ENCODE peak calls at places on chromosomes 5 and 9, in seven cellular contexts. Y is K562, R is sigmoid colon, X is ovary, Q is upper lobe of left lung, J is A549, M is transverse colon. Z is an unnamed sample. For H3K4me1, the result is how much of the 10 kb centered on the place peaks cover.

GRCh38 chr5:15933481-15934207 is 245.9 kb downstream of the MARCHF11 start:
- DNase-seq in Y (no peak), R (no peak), X (no peak), Q (no peak), J (no peak), M (no peak), Z (no peak)

GRCh38 chr5:120841830-120842229 is 377.7 kb downstream of the PRR16 start:
- DNase-seq in Y (no peak), R (no peak), X (no peak), Q (no peak), J (no peak), M (no peak), Z (no peak)

GRCh38 chr9:77092536-77092935 is 73.1 kb downstream of the FOXB2 start:
- DNase-seq in Y (no peak), R (no peak), X (no peak), Q (no peak), J (no peak), M (no peak), Z (no peak)

GRCh38 chr5:74384851-74385250 is 255.7 kb downstream of the ENC1 start:
- DNase-seq in Y (no peak), R (no peak), X (no peak), Q (no peak), J (no peak), M (no peak), Z (no peak)

GRCh38 chr9:93568169-93568568 is 8.2 kb upstream of the PHF2 start:
- DNase-seq in Y (no peak), R (peak), X (no peak), Q (no peak), J (no peak), M (no peak), Z (no peak)

GRCh38 chr5:61178702-61179101 is 16.4 kb upstream of the SMIM15 start:
- DNase-seq in Y (no peak), R (no peak), X (no peak), Q (no peak), J (no peak), M (no peak), Z (no peak)

GRCh38 chr9:128607642-128608350 is 48.9 kb downstream of the DYNC2I2 start:
- DNase-seq in Y (no peak), R (peak), X (no peak), Q (no peak), J (no peak), M (peak), Z (no peak)

GRCh38 chr9:133799716-133800115 is 61.6 kb upstream of the SARDH start:
- DNase-seq in Y (no peak), R (no peak), X (no peak), Q (peak), J (no peak), M (no peak), Z (no peak)

GRCh38 chr5:126877569-126877968 is 100.6 kb downstream of the LMNB1 start:
- DNase-seq in Y (no peak), R (no peak), X (no peak), Q (no peak), J (no peak), M (no peak), Z (no peak)

GRCh38 chr5:72328172-72328571 is 8.0 kb downstream of the PTCD2 start:
- DNase-seq in Y (no peak), R (no peak), X (no peak), Q (no peak), J (no peak), M (no peak), Z (no peak)

GRCh38 chr9:74887041-74887980 is at the start of gene TRPM6:
- DNase-seq in Y (peak), R (peak), X (peak), Q (peak), J (peak), M (peak), Z (peak)

GRCh38 chr9:28289732-28290131 is 716.5 kb upstream of the C9orf72 start:
- DNase-seq in Y (no peak), R (no peak), X (no peak), Q (no peak), J (no peak), M (no peak), Z (no peak)

GRCh38 chr5:141681695-141682641 is at the start of gene ARAP3:
- DNase-seq in Y (peak), R (peak), X (peak), Q (peak), J (peak), M (peak), Z (peak)

GRCh38 chr5:145681686-145682085 is 153.5 kb downstream of the PRELID2 start:
- DNase-seq in Y (peak), R (no peak), X (peak), Q (no peak), J (peak), M (peak), Z (no peak)

GRCh38 chr9:89360465-89360864 is 42.2 kb downstream of the SECISBP2 start:
- DNase-seq in Y (no peak), R (peak), X (no peak), Q (no peak), J (no peak), M (no peak), Z (no peak)

GRCh38 chr5:96254980-96255681 is 177.9 kb downstream of the PCSK1 start:
- DNase-seq in Y (no peak), R (no peak), X (no peak), Q (no peak), J (no peak), M (no peak), Z (no peak)

GRCh38 chr5:107673106-107673367 is 2.3 kb upstream of the EFNA5 start:
- DNase-seq in Y (no peak), R (no peak), X (no peak), Q (no peak), J (no peak), M (no peak), Z (no peak)

GRCh38 chr5:149608936-149609502 is 27.7 kb downstream of the ARHGEF37 start:
- DNase-seq in Y (no peak), R (no peak), X (no peak), Q (no peak), J (no peak), M (no peak), Z (no peak)

GRCh38 chr5:18329346-18329745 is 695.1 kb downstream of the TAF11L14 start:
- DNase-seq in Y (no peak), R (no peak), X (no peak), Q (no peak), J (no peak), M (no peak), Z (no peak)

GRCh38 chr5:156824800-156825199 is 25.3 kb upstream of the PPP1R2B start:
- DNase-seq in Y (no peak), R (no peak), X (no peak), Q (no peak), J (peak), M (no peak), Z (no peak)

GRCh38 chr5:169294621-169295020 is 6.3 kb downstream of the SLIT3 start:
- DNase-seq in Y (no peak), R (no peak), X (no peak), Q (no peak), J (no peak), M (no peak), Z (no peak)

GRCh38 chr9:70641631-70642030 is 227.2 kb upstream of the KLF9 start:
- DNase-seq in Y (no peak), R (no peak), X (peak), Q (no peak), J (no peak), M (no peak), Z (no peak)

GRCh38 chr5:154756871-154757646 is 1.9 kb downstream of the LARP1 start:
- DNase-seq in Y (peak), R (peak), X (peak), Q (peak), J (no peak), M (peak), Z (no peak)

GRCh38 chr9:91034521-91034920 is 232.9 kb downstream of the SYK start:
- DNase-seq in Y (no peak), R (no peak), X (no peak), Q (no peak), J (no peak), M (peak), Z (no peak)

GRCh38 chr5:56711191-56711590 is 104.2 kb upstream of the MAP3K1 start:
- DNase-seq in Y (no peak), R (no peak), X (no peak), Q (no peak), J (no peak), M (no peak), Z (no peak)

GRCh38 chr9:94806307-94806893 is 79.9 kb downstream of the AOPEP start:
- DNase-seq in Y (no peak), R (no peak), X (no peak), Q (no peak), J (peak), M (no peak), Z (no peak)
- H3K4me1 ChIP-seq in Y (under half), R (under half), X (under half), Q (under half), J (half or more), M (under half), Z (half or more)

GRCh38 chr5:97365918-97366317 is 182.9 kb upstream of the RIOK2 start:
- DNase-seq in Y (no peak), R (no peak), X (no peak), Q (no peak), J (no peak), M (no peak), Z (no peak)
- TF ChIP-seq POLR2A in Y (no peak), R (no peak), X (no peak), Q (no peak), J (no peak), M (no peak), Z (no peak)

DNA sequence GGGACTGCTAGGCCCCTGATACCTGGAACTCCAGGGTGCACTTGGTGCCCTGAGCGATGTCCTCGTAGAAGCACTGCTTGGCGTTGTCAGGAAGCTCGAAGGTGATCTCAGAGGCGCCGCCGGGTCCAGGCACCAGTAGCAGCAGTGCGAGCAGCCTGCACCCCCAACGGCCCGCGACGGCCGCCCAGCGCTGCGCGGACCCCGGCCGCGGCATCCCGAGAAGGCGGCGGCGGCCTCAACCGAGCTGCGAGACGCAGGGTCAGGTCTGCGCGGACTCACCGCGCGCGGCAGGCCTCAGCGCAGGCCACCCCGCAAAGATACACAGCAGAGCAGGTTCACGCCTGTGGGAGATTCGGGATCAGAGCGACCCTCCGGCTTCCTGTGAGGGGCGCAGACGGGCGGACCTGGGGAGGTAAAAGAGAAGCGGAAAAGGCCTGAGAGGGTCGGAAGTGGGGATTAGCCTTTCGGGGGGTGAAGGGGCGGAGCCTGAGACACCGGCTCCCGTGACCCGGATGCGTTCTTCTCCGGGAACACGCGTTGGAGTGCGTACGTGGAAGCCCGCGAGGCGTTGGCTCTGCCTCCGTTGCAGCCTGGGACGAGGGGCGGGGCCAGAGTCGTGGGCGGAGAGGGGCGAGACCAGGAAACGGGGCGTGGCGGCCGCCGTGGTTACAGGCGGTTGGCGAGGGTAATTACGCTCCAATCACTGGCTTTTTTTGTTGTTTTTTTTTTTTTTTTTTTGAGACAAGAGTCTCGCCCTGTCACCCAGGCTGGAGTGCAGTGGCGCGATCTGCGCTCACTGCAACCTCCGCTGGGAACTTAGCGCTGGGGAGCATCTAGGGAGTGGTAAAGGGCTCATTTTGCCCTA is at the start of gene TMED7:
- DNase-seq in Y (peak), R (peak), X (peak), Q (peak), J (peak), M (peak), Z (peak)
- TF ChIP-seq EP300 in Y (peak), R (no peak), X (peak), Q (peak), J (no peak), M (peak), Z (no peak)

DNA sequence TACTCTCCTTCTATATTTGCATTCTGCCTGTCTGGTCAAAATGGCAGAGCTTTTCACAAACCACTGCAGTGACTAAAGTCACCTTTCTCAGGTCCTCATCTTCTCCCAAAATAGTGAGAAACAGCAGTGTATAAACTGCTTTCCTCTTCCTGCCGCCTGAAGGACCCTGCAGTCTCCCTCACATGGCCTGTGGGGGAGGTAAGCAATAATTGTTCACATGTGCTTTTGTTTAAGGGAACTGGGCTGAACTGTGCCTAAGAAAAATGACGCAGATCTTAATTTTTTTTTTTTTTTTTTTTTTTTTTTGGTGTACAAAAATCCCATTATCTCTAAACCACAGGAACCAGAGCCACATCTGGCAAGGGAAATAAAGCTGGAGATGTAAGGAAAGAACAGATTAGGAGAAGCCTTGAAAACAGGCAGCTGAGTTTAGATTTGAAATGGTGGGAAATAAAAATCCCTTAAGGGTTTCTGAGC is 131.7 kb upstream of the VLDLR start:
- DNase-seq in Y (no peak), R (no peak), X (peak), Q (no peak), J (no peak), M (no peak), Z (no peak)
- H3K4me1 ChIP-seq in Y (under half), R (under half), X (under half), Q (under half), J (under half), M (under half), Z (under half)

Z was measured in suprapubic skin.